ENCODE peak calls at places on chromosomes 13 and 19, in eight cellular contexts. One of them, this sample, is unnamed.

GRCh38 chr19:18839465-18840287 is 7.9 kb downstream of the UPF1 start:
- DNase-seq in putamen: no peak
- DNase-seq in EL: peak; percentile 25
- DNase-seq in GM13976: no peak
- DNase-seq in NCI-H226: no peak
- DNase-seq in GM23248: no peak
- DNase-seq in tibial nerve: no peak
- DNase-seq in NCI-H345: no peak
- DNase-seq in this sample: no peak

GRCh38 chr13:113667771-113668490 is 912 bp downstream of the GRK1 start:
- DNase-seq in tibial nerve: no peak
- DNase-seq in GM23248: no peak
- DNase-seq in NCI-H226: no peak
- DNase-seq in GM13976: no peak
- DNase-seq in NCI-H345: no peak
- DNase-seq in EL: no peak
- DNase-seq in putamen: no peak
- DNase-seq in this sample: no peak

GRCh38 chr19:7978196-7978825 is 27.1 kb downstream of the ELAVL1 start:
- DNase-seq in NCI-H226: no peak
- DNase-seq in NCI-H345: no peak
- DNase-seq in putamen: no peak
- DNase-seq in GM13976: no peak
- DNase-seq in GM23248: peak; percentile 20
- DNase-seq in EL: peak; percentile 36
- DNase-seq in tibial nerve: no peak
- DNase-seq in this sample: no peak

GRCh38 chr13:29284726-29285125 is 310.8 kb downstream of the SLC7A1 start:
- DNase-seq in tibial nerve: no peak
- DNase-seq in putamen: no peak
- DNase-seq in EL: no peak
- DNase-seq in NCI-H345: no peak
- DNase-seq in GM13976: no peak
- DNase-seq in NCI-H226: no peak
- DNase-seq in GM23248: peak; percentile 4
- DNase-seq in this sample: no peak

GRCh38 chr19:16042533-16043085 is 33.7 kb upstream of the TPM4 start:
- DNase-seq in putamen: no peak
- DNase-seq in GM13976: no peak
- DNase-seq in GM23248: no peak
- DNase-seq in EL: peak; percentile 21
- DNase-seq in tibial nerve: no peak
- DNase-seq in NCI-H226: no peak
- DNase-seq in NCI-H345: no peak
- DNase-seq in this sample: no peak

GRCh38 chr13:20414475-20415287 is 111.0 kb downstream of the CRYL1 start:
- DNase-seq in EL: no peak
- DNase-seq in tibial nerve: no peak
- DNase-seq in NCI-H226: no peak
- DNase-seq in NCI-H345: no peak
- DNase-seq in GM23248: no peak
- DNase-seq in putamen: no peak
- DNase-seq in GM13976: no peak
- DNase-seq in this sample: no peak

GRCh38 chr13:66635526-66635925 is 594.6 kb downstream of the PCDH9 start:
- DNase-seq in GM23248: peak; percentile 0
- DNase-seq in tibial nerve: no peak
- DNase-seq in EL: peak; percentile 79
- DNase-seq in NCI-H345: no peak
- DNase-seq in NCI-H226: peak; percentile 82
- DNase-seq in GM13976: no peak
- DNase-seq in putamen: no peak
- DNase-seq in this sample: peak; percentile 47

GRCh38 chr19:37930416-37930815 is 23.4 kb downstream of the SIPA1L3 start:
- DNase-seq in putamen: no peak
- DNase-seq in EL: peak; percentile 49
- DNase-seq in NCI-H226: peak; percentile 62
- DNase-seq in GM23248: peak; percentile 27
- DNase-seq in NCI-H345: no peak
- DNase-seq in tibial nerve: no peak
- DNase-seq in GM13976: no peak
- DNase-seq in this sample: no peak

GRCh38 chr19:46963093-46963734 is 56.4 kb upstream of the NPAS1 start:
- DNase-seq in GM23248: peak; percentile 96
- DNase-seq in tibial nerve: no peak
- DNase-seq in putamen: no peak
- DNase-seq in NCI-H345: no peak
- DNase-seq in GM13976: peak; percentile 44
- DNase-seq in NCI-H226: peak; percentile 82
- DNase-seq in EL: peak; percentile 95
- DNase-seq in this sample: peak; percentile 81

GRCh38 chr13:94073006-94073744 is 406.3 kb downstream of the DCT start:
- DNase-seq in GM13976: no peak
- DNase-seq in EL: peak; percentile 67
- DNase-seq in tibial nerve: no peak
- DNase-seq in GM23248: peak; percentile 89
- DNase-seq in NCI-H226: peak; percentile 71
- DNase-seq in putamen: no peak
- DNase-seq in NCI-H345: no peak
- DNase-seq in this sample: peak; percentile 73

GRCh38 chr13:50589139-50589538 is 254.4 kb downstream of the DLEU7 start:
- DNase-seq in NCI-H345: no peak
- DNase-seq in tibial nerve: no peak
- DNase-seq in putamen: no peak
- DNase-seq in GM13976: peak; percentile 10
- DNase-seq in EL: peak; percentile 95
- DNase-seq in GM23248: peak; percentile 95
- DNase-seq in NCI-H226: peak; percentile 93
- DNase-seq in this sample: peak; percentile 73

GRCh38 chr13:75513271-75513670 is 24.4 kb downstream of the COMMD6 start:
- DNase-seq in tibial nerve: no peak
- DNase-seq in putamen: no peak
- DNase-seq in NCI-H345: no peak
- DNase-seq in GM13976: no peak
- DNase-seq in GM23248: no peak
- DNase-seq in NCI-H226: no peak
- DNase-seq in EL: no peak
- DNase-seq in this sample: no peak

GRCh38 chr13:50127017-50127725 is 111.9 kb downstream of the KCNRG start:
- DNase-seq in tibial nerve: peak; percentile 59
- DNase-seq in EL: peak; percentile 63
- DNase-seq in NCI-H345: no peak
- DNase-seq in GM13976: peak; percentile 41
- DNase-seq in NCI-H226: no peak
- DNase-seq in GM23248: peak; percentile 69
- DNase-seq in putamen: no peak
- DNase-seq in this sample: no peak

GRCh38 chr19:48798937-48799336 is 11.9 kb downstream of the BCAT2 start:
- DNase-seq in putamen: no peak
- DNase-seq in GM23248: no peak
- DNase-seq in tibial nerve: no peak
- DNase-seq in EL: peak; percentile 65
- DNase-seq in NCI-H345: peak; percentile 54
- DNase-seq in GM13976: peak; percentile 28
- DNase-seq in NCI-H226: no peak
- DNase-seq in this sample: no peak

GRCh38 chr19:53989600-53990533 is 1.6 kb upstream of the CACNG6 start:
- DNase-seq in NCI-H345: no peak
- DNase-seq in GM13976: no peak
- DNase-seq in EL: no peak
- DNase-seq in GM23248: no peak
- DNase-seq in putamen: no peak
- DNase-seq in tibial nerve: no peak
- DNase-seq in NCI-H226: peak; percentile 34
- DNase-seq in this sample: no peak

GRCh38 chr13:51222510-51223283 is 499 bp downstream of the FAM124A start:
- DNase-seq in putamen: no peak
- DNase-seq in EL: peak; percentile 3
- DNase-seq in NCI-H226: no peak
- DNase-seq in GM23248: peak; percentile 23
- DNase-seq in NCI-H345: no peak
- DNase-seq in GM13976: peak; percentile 16
- DNase-seq in tibial nerve: peak; percentile 10
- DNase-seq in this sample: no peak

This sample was measured in GM03348.